ENCODE peak calls at places on chromosomes 1 and 21, in five cellular contexts. S is cardiac muscle cell, Z is IMR-90, V is OCI-LY7, F is mammary epithelial cell. T is an unnamed sample.

GRCh38 chr1:165903672-165904071 is 76.3 kb downstream of the UCK2 start:
- DNase-seq in V (no peak), F (peak; percentile 98), Z (peak; percentile 80), S (peak; percentile 68), T (no peak)

GRCh38 chr1:66644331-66644730 is 107.9 kb upstream of the DYNLT5 start:
- DNase-seq in Z (no peak), S (no peak), V (no peak), F (no peak), T (no peak)

GRCh38 chr1:72636636-72637035 is 354.3 kb upstream of the NEGR1 start:
- DNase-seq in F (no peak), V (no peak), Z (no peak), S (peak; percentile 24), T (peak; percentile 40)

GRCh38 chr1:182332256-182332655 is 59.3 kb downstream of the GLUL start:
- DNase-seq in F (no peak), Z (no peak), S (no peak), V (no peak), T (no peak)

GRCh38 chr21:42238185-42238934 is 19.4 kb downstream of the ABCG1 start:
- DNase-seq in V (peak; percentile 33), F (no peak), Z (no peak), S (no peak), T (no peak)

GRCh38 chr21:37006521-37007291 is at the start of gene RIPPLY3:
- DNase-seq in F (peak; percentile 38), Z (no peak), S (peak; percentile 45), V (no peak), T (no peak)

GRCh38 chr1:1923681-1924000 is 4.6 kb upstream of the TMEM52 start:
- DNase-seq in F (no peak), V (no peak), Z (no peak), S (no peak), T (no peak)

GRCh38 chr21:41888749-41889376 is 9.7 kb upstream of the PRDM15 start:
- DNase-seq in V (no peak), Z (no peak), F (no peak), S (no peak), T (no peak)

GRCh38 chr1:64917328-64917861 is 49.0 kb downstream of the JAK1 start:
- DNase-seq in Z (peak; percentile 99), F (peak; percentile 78), S (peak; percentile 99), V (peak; percentile 37), T (peak; percentile 89)

GRCh38 chr1:241440904-241441303 is 78.7 kb downstream of the FH start:
- DNase-seq in F (no peak), S (no peak), Z (peak; percentile 21), V (no peak), T (no peak)

GRCh38 chr21:41439245-41439644 is 13.2 kb downstream of the MX1 start:
- DNase-seq in V (no peak), F (no peak), S (no peak), Z (peak; percentile 17), T (no peak)

GRCh38 chr1:226948051-226948450 is 8.0 kb downstream of the COQ8A start:
- DNase-seq in F (no peak), V (no peak), S (no peak), Z (no peak), T (no peak)

GRCh38 chr21:34524671-34525601 is 12.9 kb upstream of the KCNE1 start:
- DNase-seq in Z (peak; percentile 84), F (peak; percentile 73), S (peak; percentile 71), V (no peak), T (no peak)

GRCh38 chr1:56094168-56094567 is 485.2 kb downstream of the PLPP3 start:
- DNase-seq in F (no peak), V (no peak), Z (no peak), S (peak; percentile 32), T (no peak)
- H3K4me1 ChIP-seq in F (no peaks in the 10 kb centered on the region), V (no peaks in the 10 kb centered on the region), Z (peaks cover 4% of the 10 kb centered on the region), S (peaks cover 19% of the 10 kb centered on the region), T (no peaks in the 10 kb centered on the region)

DNA sequence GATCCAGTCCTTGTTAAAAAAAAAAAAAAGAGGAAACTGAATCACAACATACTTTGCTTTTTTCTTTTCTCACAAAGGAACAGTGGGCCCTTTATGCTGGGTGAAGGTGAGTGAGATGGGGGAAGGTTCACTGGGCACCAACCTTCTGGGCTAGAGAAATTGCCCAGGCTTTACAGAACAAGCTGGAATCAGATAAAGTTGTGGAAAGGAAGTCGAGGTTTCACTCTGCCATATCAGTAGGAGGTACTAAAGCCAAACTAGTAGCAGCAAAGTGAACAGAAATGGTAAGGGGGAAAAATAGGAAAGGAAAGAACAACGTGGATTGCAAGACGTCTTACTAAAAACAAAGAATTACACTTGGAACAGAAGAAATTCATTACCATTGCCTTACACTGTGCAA is 2.9 kb downstream of the IFNAR2 start:
- DNase-seq in V (no peak), Z (no peak), S (peak; percentile 25), F (peak; percentile 67), T (no peak)
- H3K4me1 ChIP-seq in V (peaks cover 73% of the 10 kb centered on the region), Z (peaks cover 1% of the 10 kb centered on the region), S (no peaks in the 10 kb centered on the region), F (peaks cover 26% of the 10 kb centered on the region), T (peaks cover 27% of the 10 kb centered on the region)

DNA sequence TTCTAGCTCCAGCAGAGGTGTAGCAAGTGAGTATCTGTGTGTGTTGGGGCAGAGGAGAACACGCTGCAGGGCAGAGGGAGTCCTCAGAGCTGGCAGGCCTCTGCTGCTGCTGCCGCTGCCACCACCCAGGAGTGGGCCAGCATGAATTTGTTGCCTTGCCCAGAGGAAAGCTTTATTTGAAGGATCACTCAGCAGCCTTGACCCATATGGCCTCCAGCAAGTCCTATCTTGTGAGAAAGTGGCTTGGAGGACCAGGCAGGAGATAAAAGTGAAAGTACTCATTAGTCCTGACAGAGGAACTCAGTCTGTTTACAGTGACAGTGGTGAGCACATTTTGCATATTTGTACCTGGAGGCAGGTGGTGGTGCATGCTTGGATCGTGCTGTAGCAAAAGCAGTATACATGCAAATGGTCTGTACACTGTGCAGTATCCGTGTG is 3.1 kb downstream of the TRAF5 start:
- DNase-seq in S (no peak), V (peak; percentile 83), F (peak; percentile 17), Z (no peak), T (no peak)
- H3K4me1 ChIP-seq in S (peaks cover 6% of the 10 kb centered on the region), V (peaks cover 80% of the 10 kb centered on the region), F (peaks cover 16% of the 10 kb centered on the region), Z (peaks cover 16% of the 10 kb centered on the region), T (peaks cover 3% of the 10 kb centered on the region)

DNA sequence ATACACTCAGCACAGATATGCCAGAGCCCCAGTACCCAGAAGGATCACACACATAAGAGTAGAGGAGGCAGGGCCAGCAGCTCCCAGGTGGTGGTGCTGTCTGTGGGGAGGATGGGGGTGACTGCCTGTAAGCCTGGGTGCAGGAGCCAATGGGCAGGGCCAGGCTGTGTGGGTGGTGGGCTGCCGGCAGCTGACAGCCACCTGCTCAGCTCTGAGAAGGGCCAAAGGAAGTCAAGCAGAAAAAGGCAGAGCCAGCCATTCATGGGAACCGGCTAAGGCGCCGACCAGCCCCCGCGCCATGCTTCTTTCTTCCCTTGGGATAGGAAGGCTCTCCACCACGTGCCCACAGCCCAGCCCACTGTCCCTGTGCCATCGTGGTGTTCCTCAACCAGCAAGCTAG is 14.1 kb downstream of the PIK3C2B start:
- DNase-seq in S (no peak), F (no peak), V (peak; percentile 84), Z (no peak), T (peak; percentile 17)
- H3K4me1 ChIP-seq in S (peaks cover 21% of the 10 kb centered on the region), F (peaks cover 23% of the 10 kb centered on the region), V (peaks cover 52% of the 10 kb centered on the region), Z (peaks cover 6% of the 10 kb centered on the region), T (peaks cover 12% of the 10 kb centered on the region)